ENCODE peak calls at places on chromosomes 16 and 17, in seven cellular contexts. H, G, Z, S, L, N and E are unnamed samples.

GRCh38 chr17:42283241-42284019 is 4.9 kb upstream of the STAT5A start:
- DNase-seq in H (no peak), G (no peak), Z (no peak), S (no peak), L (no peak), N (no peak), E (peak)

GRCh38 chr17:17669081-17669850 is 12.0 kb upstream of the RAI1 start:
- DNase-seq in H (peak), G (no peak), Z (peak), S (no peak), L (no peak), N (peak), E (no peak)

GRCh38 chr16:27695161-27695560 is 145.2 kb downstream of the KATNIP start:
- DNase-seq in H (no peak), G (no peak), Z (no peak), S (no peak), L (no peak), N (no peak), E (no peak)

GRCh38 chr16:7025616-7026190 is 306.9 kb upstream of the RBFOX1 start:
- DNase-seq in H (peak), G (peak), Z (peak), S (peak), L (peak), N (no peak), E (peak)

GRCh38 chr16:78483124-78483992 is 383.9 kb downstream of the WWOX start:
- DNase-seq in H (peak), G (no peak), Z (no peak), S (no peak), L (no peak), N (no peak), E (no peak)

GRCh38 chr17:1643293-1643998 is 2.1 kb downstream of the SCARF1 start:
- DNase-seq in H (peak), G (no peak), Z (peak), S (no peak), L (peak), N (no peak), E (no peak)

GRCh38 chr17:29376667-29377268 is 13.4 kb upstream of the TAOK1 start:
- DNase-seq in H (no peak), G (peak), Z (no peak), S (no peak), L (peak), N (peak), E (no peak)

GRCh38 chr17:27746881-27747280 is 53.4 kb downstream of the NOS2 start:
- DNase-seq in H (no peak), G (no peak), Z (no peak), S (no peak), L (no peak), N (no peak), E (no peak)

GRCh38 chr17:3982113-3982512 is 17.9 kb upstream of the ATP2A3 start:
- DNase-seq in H (no peak), G (no peak), Z (no peak), S (no peak), L (no peak), N (no peak), E (no peak)

GRCh38 chr17:59826741-59827453 is 65.8 kb downstream of the TUBD1 start:
- DNase-seq in H (no peak), G (no peak), Z (no peak), S (no peak), L (no peak), N (no peak), E (no peak)

GRCh38 chr17:55056530-55056929 is 88.0 kb downstream of the STXBP4 start:
- DNase-seq in H (no peak), G (no peak), Z (no peak), S (no peak), L (no peak), N (no peak), E (no peak)

GRCh38 chr16:12211870-12212690 is 235.5 kb downstream of the SNX29 start:
- DNase-seq in H (no peak), G (no peak), Z (no peak), S (no peak), L (no peak), N (no peak), E (no peak)

GRCh38 chr17:40536731-40537171 is 28.5 kb downstream of the CCR7 start:
- DNase-seq in H (no peak), G (peak), Z (peak), S (no peak), L (no peak), N (peak), E (peak)

GRCh38 chr17:19413725-19414124 is 2.7 kb downstream of the RNF112 start:
- DNase-seq in H (no peak), G (no peak), Z (no peak), S (no peak), L (no peak), N (no peak), E (no peak)

GRCh38 chr16:610513-611381 is 20.0 kb upstream of the WFIKKN1 start:
- DNase-seq in H (no peak), G (no peak), Z (peak), S (no peak), L (peak), N (peak), E (peak)

GRCh38 chr16:3738128-3738527 is 20.8 kb upstream of the TRAP1 start:
- DNase-seq in H (no peak), G (no peak), Z (no peak), S (no peak), L (no peak), N (no peak), E (no peak)

GRCh38 chr17:79925242-79925957 is 86.2 kb upstream of the CBX4 start:
- DNase-seq in H (no peak), G (peak), Z (no peak), S (no peak), L (no peak), N (no peak), E (no peak)

GRCh38 chr16:84893849-84894599 is 74.2 kb downstream of the CRISPLD2 start:
- DNase-seq in H (no peak), G (no peak), Z (no peak), S (no peak), L (no peak), N (no peak), E (no peak)

GRCh38 chr17:35898283-35899070 is 18.3 kb upstream of the CCL5 start:
- DNase-seq in H (no peak), G (peak), Z (peak), S (no peak), L (no peak), N (no peak), E (no peak)

GRCh38 chr17:43834106-43834505 is 1.2 kb upstream of the MPP3 start:
- DNase-seq in H (no peak), G (no peak), Z (no peak), S (peak), L (no peak), N (peak), E (no peak)

GRCh38 chr16:70714526-70715112 is 28.8 kb upstream of the MTSS2 start:
- DNase-seq in H (no peak), G (no peak), Z (no peak), S (no peak), L (no peak), N (no peak), E (no peak)

GRCh38 chr16:53506254-53506653 is 3.2 kb upstream of the AKTIP start:
- DNase-seq in H (no peak), G (no peak), Z (no peak), S (no peak), L (no peak), N (no peak), E (no peak)

GRCh38 chr16:24610421-24610765 is 71.0 kb downstream of the RBBP6 start:
- DNase-seq in H (no peak), G (no peak), Z (peak), S (no peak), L (peak), N (peak), E (no peak)

GRCh38 chr17:63447688-63448005 is 1.5 kb upstream of the CYB561 start:
- DNase-seq in H (no peak), G (no peak), Z (no peak), S (no peak), L (no peak), N (no peak), E (no peak)

GRCh38 chr16:4970010-4970409 is 11.9 kb downstream of the SEC14L5 start:
- DNase-seq in H (no peak), G (no peak), Z (no peak), S (no peak), L (no peak), N (no peak), E (no peak)

GRCh38 chr16:81497690-81498089 is 53.1 kb downstream of the CMIP start:
- DNase-seq in H (no peak), G (no peak), Z (no peak), S (no peak), L (no peak), N (no peak), E (no peak)

GRCh38 chr17:63490858-63491400 is 14.1 kb downstream of the ACE start:
- DNase-seq in H (no peak), G (no peak), Z (no peak), S (no peak), L (no peak), N (no peak), E (no peak)

GRCh38 chr16:49524578-49525315 is 151.1 kb downstream of the C16orf78 start:
- DNase-seq in H (no peak), G (no peak), Z (no peak), S (no peak), L (no peak), N (no peak), E (no peak)

GRCh38 chr17:29390856-29391631 is 881 bp downstream of the TAOK1 start:
- DNase-seq in H (no peak), G (no peak), Z (peak), S (no peak), L (peak), N (peak), E (no peak)

GRCh38 chr16:15772579-15773293 is 84.1 kb downstream of the MYH11 start:
- DNase-seq in H (no peak), G (no peak), Z (no peak), S (no peak), L (no peak), N (no peak), E (no peak)

GRCh38 chr16:75070055-75070841 is 46.3 kb downstream of the LDHD start:
- DNase-seq in H (no peak), G (no peak), Z (no peak), S (no peak), L (no peak), N (no peak), E (no peak)

GRCh38 chr17:27878776-27879562 is 14.2 kb downstream of the LYRM9 start:
- DNase-seq in H (no peak), G (no peak), Z (peak), S (no peak), L (peak), N (no peak), E (no peak)

GRCh38 chr17:28363186-28363585 is 1.8 kb downstream of the SEBOX start:
- DNase-seq in H (no peak), G (no peak), Z (no peak), S (no peak), L (no peak), N (no peak), E (no peak)